ENCODE peak calls at places on chromosomes 2 and 18, in ten cellular contexts. D is activated CD8-positive, alpha-beta T cell treated with anti-CD3 and anti-CD28 coated beads, Interleukin-2, amount 10 ng/mL, durations not matched to agents 7 days and 5 days; W is GM10248; K is AG08396; V is foreskin fibroblast; Q is HuH-7.5; I is Caki2; Y is NCI-H1092; S is activated T-cell treated with anti-CD3 and anti-CD28 coated beads for 48 hours; C is activated CD4-positive, alpha-beta T cell treated with anti-CD3 and anti-CD28 coated beads, Interleukin-2, amount 50 U/mL, for 4 hours. P is an unnamed sample.

GRCh38 chr2:148813603-148814065 is 61.4 kb upstream of the KIF5C start:
- DNase-seq in V (no peak), S (peak; percentile 71), K (no peak), Y (no peak), I (no peak), W (peak; percentile 87), D (peak; percentile 69), Q (no peak), C (peak; percentile 58), P (peak; percentile 68)

GRCh38 chr2:180540761-180541160 is 439.6 kb upstream of the UBE2E3 start:
- DNase-seq in D (no peak), W (no peak), Q (no peak), V (no peak), Y (no peak), K (no peak), I (no peak), S (no peak), C (no peak), P (no peak)

GRCh38 chr2:31083204-31083993 is 54.8 kb downstream of the GALNT14 start:
- DNase-seq in D (no peak), W (no peak), S (no peak), I (peak; percentile 93), Q (no peak), Y (no peak), V (no peak), K (no peak), C (no peak), P (no peak)

GRCh38 chr2:45404807-45405297 is 206.2 kb downstream of the SRBD1 start:
- DNase-seq in D (no peak), W (no peak), I (peak; percentile 49), C (no peak), S (no peak), Y (no peak), V (no peak), Q (no peak), K (no peak), P (no peak)

GRCh38 chr2:107197601-107198000 is 311.6 kb upstream of the ST6GAL2 start:
- DNase-seq in K (no peak), V (no peak), D (no peak), I (no peak), Q (no peak), W (no peak), S (no peak), Y (peak; percentile 48), C (no peak), P (no peak)

GRCh38 chr2:241764272-241765241 is 12.1 kb upstream of the GAL3ST2 start:
- DNase-seq in D (no peak), S (no peak), W (no peak), I (no peak), Q (peak; percentile 17), V (no peak), Y (no peak), K (no peak), C (no peak), P (no peak)

GRCh38 chr2:58939388-58939787 is 698.3 kb upstream of the FANCL start:
- DNase-seq in K (peak; percentile 21), I (no peak), Q (no peak), V (peak; percentile 44), Y (no peak), S (no peak), W (no peak), C (no peak), D (no peak), P (no peak)

GRCh38 chr2:200255549-200255948 is 50.9 kb upstream of the SPATS2L start:
- DNase-seq in I (no peak), Y (no peak), C (no peak), D (no peak), S (no peak), W (no peak), K (no peak), V (no peak), Q (no peak), P (no peak)

GRCh38 chr18:33761363-33761762 is 183.3 kb downstream of the ASXL3 start:
- DNase-seq in I (peak; percentile 1), W (no peak), C (no peak), D (no peak), S (no peak), V (no peak), Y (peak; percentile 52), Q (no peak), K (no peak), P (no peak)

GRCh38 chr2:23367760-23368159 is 17.2 kb upstream of the KLHL29 start:
- DNase-seq in D (no peak), V (no peak), S (no peak), Q (no peak), I (no peak), W (no peak), C (no peak), K (no peak), Y (no peak), P (no peak)

GRCh38 chr2:187434342-187434785 is 13.7 kb downstream of the CALCRL start:
- DNase-seq in K (no peak), I (no peak), Q (no peak), V (peak; percentile 51), C (no peak), Y (no peak), W (no peak), D (no peak), S (no peak), P (no peak)

GRCh38 chr2:10123281-10123680 is 742 bp downstream of the RRM2 start:
- DNase-seq in V (no peak), Y (no peak), Q (no peak), S (no peak), I (no peak), D (no peak), K (no peak), W (no peak), C (peak; percentile 12), P (no peak)

GRCh38 chr2:182616471-182617393 is 99.3 kb upstream of the DNAJC10 start:
- DNase-seq in Q (peak; percentile 8), C (no peak), S (no peak), D (no peak), K (peak; percentile 54), W (no peak), I (peak; percentile 86), V (peak; percentile 39), Y (no peak), P (no peak)

GRCh38 chr2:84799772-84800171 is 81.1 kb downstream of the TRABD2A start:
- DNase-seq in V (no peak), C (no peak), S (no peak), Y (no peak), Q (no peak), I (no peak), D (no peak), K (no peak), W (no peak), P (no peak)

P was measured in stimulated activated naive B cell treated with anti-CD40 and anti-IgM and Interleukin-4, amounts not matched to agents 10 μg/mL and 1 μg/mL and 100 μg/mL, for 72 hours.